ENCODE peak calls at places on chromosome 15, in six cellular contexts. V is PC-3, R is HCT116, O is neural progenitor cell, D is MM.1S, A is GM23248. Z is an unnamed sample.

GRCh38 chr15:68984589-68984988 is 29.9 kb upstream of the NOX5 start:
- DNase-seq in V (no peak), R (no peak), O (no peak), D (no peak), A (peak; percentile 19), Z (no peak)

GRCh38 chr15:65460948-65461347 is 38.2 kb upstream of the IGDCC4 start:
- DNase-seq in V (no peak), R (no peak), O (no peak), D (no peak), A (peak; percentile 40), Z (no peak)

GRCh38 chr15:56698268-56698667 is 35.0 kb downstream of the ZNF280D start:
- DNase-seq in V (no peak), R (no peak), O (no peak), D (no peak), A (no peak), Z (no peak)

GRCh38 chr15:72507402-72507801 is 33.3 kb downstream of the ARIH1 start:
- DNase-seq in V (no peak), R (no peak), O (no peak), D (no peak), A (no peak), Z (no peak)

GRCh38 chr15:78264304-78265136 is at the start of gene DNAJA4:
- DNase-seq in V (no peak), R (no peak), O (peak; percentile 17), D (no peak), A (peak; percentile 59), Z (peak; percentile 29)

GRCh38 chr15:59553879-59554735 is 57.5 kb upstream of the GCNT3 start:
- DNase-seq in V (peak; percentile 77), R (no peak), O (no peak), D (no peak), A (peak; percentile 76), Z (peak; percentile 54)

GRCh38 chr15:35309886-35310285 is 224.8 kb upstream of the NANOGP8 start:
- DNase-seq in V (no peak), R (no peak), O (no peak), D (no peak), A (peak; percentile 68), Z (no peak)

GRCh38 chr15:58148633-58149032 is 10.5 kb downstream of the AQP9 start:
- DNase-seq in V (no peak), R (no peak), O (no peak), D (no peak), A (no peak), Z (no peak)

GRCh38 chr15:42077680-42078079 is 16.7 kb downstream of the PLA2G4D start:
- DNase-seq in V (no peak), R (no peak), O (no peak), D (no peak), A (no peak), Z (no peak)

GRCh38 chr15:76198456-76199105 is 112.7 kb downstream of the ETFA start:
- DNase-seq in V (no peak), R (no peak), O (no peak), D (no peak), A (no peak), Z (no peak)

GRCh38 chr15:39555885-39556284 is 25.0 kb upstream of the THBS1 start:
- DNase-seq in V (no peak), R (no peak), O (no peak), D (no peak), A (no peak), Z (no peak)

GRCh38 chr15:88029696-88030095 is 226.8 kb downstream of the NTRK3 start:
- DNase-seq in V (no peak), R (no peak), O (peak; percentile 67), D (no peak), A (peak; percentile 17), Z (no peak)

GRCh38 chr15:37020852-37021251 is 79.5 kb downstream of the MEIS2 start:
- DNase-seq in V (no peak), R (no peak), O (no peak), D (no peak), A (no peak), Z (no peak)

GRCh38 chr15:75091814-75092213 is 68.4 kb downstream of the PPCDC start:
- DNase-seq in V (no peak), R (no peak), O (no peak), D (no peak), A (peak; percentile 4), Z (no peak)

GRCh38 chr15:82044373-82045178 is 1.2 kb downstream of the MEX3B start:
- DNase-seq in V (no peak), R (no peak), O (peak; percentile 84), D (no peak), A (peak; percentile 79), Z (peak; percentile 73)

GRCh38 chr15:88655103-88655553 is 16.3 kb downstream of the ISG20 start:
- DNase-seq in V (no peak), R (no peak), O (no peak), D (no peak), A (no peak), Z (no peak)

GRCh38 chr15:62219799-62220198 is 54.7 kb upstream of the C2CD4B start:
- DNase-seq in V (no peak), R (no peak), O (no peak), D (no peak), A (no peak), Z (no peak)

GRCh38 chr15:29278436-29279099 is 8.9 kb upstream of the NSMCE3 start:
- DNase-seq in V (peak; percentile 83), R (peak; percentile 64), O (no peak), D (no peak), A (peak; percentile 91), Z (peak; percentile 49)

GRCh38 chr15:88166330-88166993 is 90.1 kb downstream of the NTRK3 start:
- DNase-seq in V (peak; percentile 7), R (no peak), O (peak; percentile 72), D (peak; percentile 54), A (peak; percentile 16), Z (peak; percentile 79)

GRCh38 chr15:82543155-82543554 is 2.9 kb upstream of the RPS17 start:
- DNase-seq in V (no peak), R (no peak), O (peak; percentile 66), D (peak; percentile 59), A (peak; percentile 77), Z (no peak)

GRCh38 chr15:44394062-44394461 is 33.4 kb upstream of the CTDSPL2 start:
- DNase-seq in V (no peak), R (no peak), O (no peak), D (no peak), A (no peak), Z (no peak)

GRCh38 chr15:59685737-59686297 is 3.3 kb downstream of the BNIP2 start:
- DNase-seq in V (no peak), R (no peak), O (no peak), D (no peak), A (peak; percentile 56), Z (no peak)

GRCh38 chr15:69154684-69155083 is 5.8 kb upstream of the GLCE start:
- DNase-seq in V (peak; percentile 61), R (no peak), O (no peak), D (no peak), A (peak; percentile 84), Z (no peak)

GRCh38 chr15:50077655-50078054 is 41.4 kb downstream of the ATP8B4 start:
- DNase-seq in V (no peak), R (no peak), O (peak; percentile 34), D (no peak), A (no peak), Z (no peak)

GRCh38 chr15:62619105-62619504 is 423.4 kb upstream of the TPM1 start:
- DNase-seq in V (no peak), R (no peak), O (no peak), D (no peak), A (peak; percentile 52), Z (no peak)

GRCh38 chr15:45429974-45430792 is 51.8 kb upstream of the GATM start:
- DNase-seq in V (peak; percentile 70), R (no peak), O (peak; percentile 83), D (peak; percentile 70), A (peak; percentile 59), Z (peak; percentile 86)
- TF ChIP-seq EZH2phosphoT487 in V (no peak), R (no peak), O (peak; percentile 70), D (no peak), A (no peak), Z (no peak)

GRCh38 chr15:73751896-73752816 is 995 bp downstream of the INSYN1 start:
- DNase-seq in V (no peak), R (no peak), O (peak; percentile 59), D (no peak), A (peak; percentile 45), Z (no peak)
- TF ChIP-seq EZH2 in V (peak; percentile 98), R (no peak), O (peak; percentile 41), D (peak; percentile 81), A (peak; percentile 19), Z (peak; percentile 16)

GRCh38 chr15:90300541-90300940 is 35.1 kb downstream of the NGRN start:
- DNase-seq in V (no peak), R (no peak), O (no peak), D (no peak), A (no peak), Z (no peak)

GRCh38 chr15:90305932-90306331 is 40.5 kb downstream of the NGRN start:
- DNase-seq in V (no peak), R (no peak), O (no peak), D (no peak), A (no peak), Z (no peak)

GRCh38 chr15:90296996-90297395 is 31.5 kb downstream of the NGRN start:
- DNase-seq in V (no peak), R (no peak), O (no peak), D (peak; percentile 60), A (no peak), Z (no peak)

GRCh38 chr15:90301901-90302300 is 36.4 kb downstream of the NGRN start:
- DNase-seq in V (no peak), R (no peak), O (no peak), D (no peak), A (no peak), Z (no peak)

DNA sequence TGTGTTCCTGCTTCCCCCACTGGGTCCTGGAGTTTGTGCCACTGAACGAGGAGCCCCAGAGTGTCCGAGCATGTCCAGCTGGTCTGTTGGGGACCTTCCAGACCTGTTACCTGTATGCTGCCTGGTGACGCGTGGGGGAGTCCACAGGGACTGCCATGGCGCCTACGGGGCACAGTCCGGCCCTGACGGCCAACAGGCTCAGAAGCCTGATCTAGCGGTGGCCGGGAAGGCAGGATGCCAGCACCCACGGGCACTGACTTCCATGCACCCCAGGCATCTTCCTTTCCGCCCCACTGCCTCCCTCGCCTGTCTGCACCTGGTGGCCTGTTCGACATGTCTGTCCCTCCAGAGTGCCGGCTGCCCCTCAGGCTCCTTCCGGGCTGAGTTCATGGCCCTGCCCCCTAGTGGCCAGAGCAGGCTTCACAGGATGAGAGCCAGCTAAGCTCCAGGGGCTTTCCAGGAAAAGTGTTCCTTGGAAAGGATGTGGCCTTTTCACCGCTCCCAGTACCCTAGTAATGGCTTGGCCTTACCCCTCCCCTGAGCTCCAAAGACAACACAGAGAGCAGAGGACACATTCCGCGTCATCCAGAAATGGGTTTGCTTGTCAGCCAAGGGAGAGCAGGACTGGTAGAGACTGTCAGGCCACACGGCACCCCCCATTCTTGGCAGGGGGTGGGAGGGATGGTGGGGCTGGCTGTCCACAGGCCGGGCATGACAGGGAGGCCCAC is 35.7 kb downstream of the NGRN start:
- DNase-seq in V (peak; percentile 64), R (peak; percentile 47), O (peak; percentile 85), D (peak; percentile 52), A (peak; percentile 51), Z (peak; percentile 68)
- H3K27ac ChIP-seq in V (no peak overlapping the region), R (peak overlapping the region; percentile 5), O (no peak overlapping the region), D (no peak overlapping the region), A (no peak overlapping the region), Z (no peak overlapping the region)

DNA sequence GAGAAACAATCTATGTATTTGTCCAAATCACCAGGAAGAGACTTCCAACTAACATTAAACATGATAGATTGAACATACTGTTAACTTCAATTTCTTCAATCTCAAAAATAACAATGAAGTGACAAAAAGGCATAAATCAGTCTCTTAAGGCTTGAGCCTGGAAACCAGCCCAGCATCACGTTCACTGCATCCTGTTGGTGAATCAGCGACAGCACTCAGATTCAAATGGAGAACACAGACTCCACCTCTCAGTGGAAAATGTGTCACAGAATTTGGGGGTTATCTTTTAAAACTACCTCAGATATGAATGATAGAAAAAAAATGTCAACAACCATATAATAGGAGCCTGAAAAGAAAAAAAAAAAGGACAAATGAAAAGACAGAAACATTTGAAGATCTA is 212.0 kb downstream of the MINAR1 start:
- DNase-seq in V (peak; percentile 57), R (no peak), O (no peak), D (no peak), A (peak; percentile 87), Z (no peak)
- TF ChIP-seq EZH2phosphoT487 in V (no peak), R (no peak), O (no peak), D (no peak), A (no peak), Z (no peak)